ENCODE peak calls at places on chromosomes 4 and X, in four cellular contexts. One of them, this sample, is unnamed.

GRCh38 chr4:113707013-113707412 is 54.5 kb downstream of the CAMK2D start:
- DNase-seq in tibial nerve: no peak
- DNase-seq in lower leg skin: no peak
- DNase-seq in AG04449: no peak
- DNase-seq in this sample: no peak

GRCh38 chrX:74924449-74925209 is 623 bp downstream of the NEXMIF start:
- DNase-seq in AG04449: no peak
- DNase-seq in tibial nerve: peak
- DNase-seq in lower leg skin: no peak
- DNase-seq in this sample: peak

GRCh38 chrX:46554942-46555341 is 9.7 kb upstream of the ZNF674 start:
- DNase-seq in AG04449: no peak
- DNase-seq in tibial nerve: no peak
- DNase-seq in lower leg skin: no peak
- DNase-seq in this sample: no peak

GRCh38 chr4:122577808-122578781 is 42.8 kb downstream of the IL21 start:
- DNase-seq in tibial nerve: no peak
- DNase-seq in lower leg skin: no peak
- DNase-seq in AG04449: peak
- DNase-seq in this sample: peak

GRCh38 chr4:11337287-11337686 is 91.4 kb downstream of the HS3ST1 start:
- DNase-seq in tibial nerve: no peak
- DNase-seq in AG04449: no peak
- DNase-seq in lower leg skin: no peak
- DNase-seq in this sample: no peak

GRCh38 chr4:71287305-71287704 is 51.5 kb upstream of the SLC4A4 start:
- DNase-seq in tibial nerve: no peak
- DNase-seq in AG04449: no peak
- DNase-seq in lower leg skin: no peak
- DNase-seq in this sample: no peak

GRCh38 chrX:82412851-82413250 is 1095.2 kb upstream of the POU3F4 start:
- DNase-seq in AG04449: no peak
- DNase-seq in tibial nerve: no peak
- DNase-seq in lower leg skin: no peak
- DNase-seq in this sample: no peak

GRCh38 chr4:141972950-141973349 is 336.6 kb downstream of the IL15 start:
- DNase-seq in lower leg skin: no peak
- DNase-seq in AG04449: no peak
- DNase-seq in tibial nerve: no peak
- DNase-seq in this sample: no peak

GRCh38 chr4:40292313-40292759 is 42.8 kb upstream of the CHRNA9 start:
- DNase-seq in lower leg skin: no peak
- DNase-seq in AG04449: no peak
- DNase-seq in tibial nerve: no peak
- DNase-seq in this sample: no peak

GRCh38 chr4:159229164-159229563 is 126.3 kb downstream of the RAPGEF2 start:
- DNase-seq in tibial nerve: no peak
- DNase-seq in lower leg skin: no peak
- DNase-seq in AG04449: peak
- DNase-seq in this sample: no peak

GRCh38 chr4:159224412-159224811 is 121.5 kb downstream of the RAPGEF2 start:
- DNase-seq in tibial nerve: no peak
- DNase-seq in AG04449: no peak
- DNase-seq in lower leg skin: no peak
- DNase-seq in this sample: no peak

GRCh38 chr4:159232465-159233106 is 129.7 kb downstream of the RAPGEF2 start:
- DNase-seq in AG04449: no peak
- DNase-seq in tibial nerve: no peak
- DNase-seq in lower leg skin: no peak
- DNase-seq in this sample: no peak

GRCh38 chr4:159227378-159227777 is 124.5 kb downstream of the RAPGEF2 start:
- DNase-seq in AG04449: no peak
- DNase-seq in lower leg skin: no peak
- DNase-seq in tibial nerve: no peak
- DNase-seq in this sample: no peak

GRCh38 chr4:159227984-159228383 is 125.1 kb downstream of the RAPGEF2 start:
- DNase-seq in lower leg skin: peak
- DNase-seq in tibial nerve: peak
- DNase-seq in AG04449: peak
- DNase-seq in this sample: peak
- TF ChIP-seq CTCF in lower leg skin: no peak
- TF ChIP-seq CTCF in tibial nerve: peak
- TF ChIP-seq CTCF in AG04449: no peak
- TF ChIP-seq CTCF in this sample: no peak

DNA sequence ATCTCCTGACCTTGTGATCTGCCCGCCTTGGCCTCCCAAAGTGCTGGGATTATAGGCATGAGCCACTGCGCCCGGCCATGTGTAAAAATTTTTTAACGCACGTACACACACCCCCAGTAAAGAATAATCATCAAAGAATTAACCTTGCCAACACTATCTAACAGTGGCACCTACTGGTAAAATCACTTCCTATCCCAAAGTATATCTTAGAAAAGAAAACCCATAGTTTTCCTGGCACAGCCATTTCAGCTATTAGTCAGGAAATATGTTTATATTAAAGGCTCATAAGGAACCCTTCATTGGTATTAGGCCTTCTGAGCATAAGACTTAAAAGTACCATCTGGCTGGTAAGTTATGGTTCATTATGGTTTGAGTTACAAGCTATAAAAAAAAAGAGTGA is 14.1 kb downstream of the S100G start:
- DNase-seq in lower leg skin: no peak
- DNase-seq in tibial nerve: no peak
- DNase-seq in AG04449: no peak
- DNase-seq in this sample: no peak
- TF ChIP-seq CTCF in lower leg skin: no peak
- TF ChIP-seq CTCF in tibial nerve: no peak
- TF ChIP-seq CTCF in AG04449: no peak
- TF ChIP-seq CTCF in this sample: no peak

DNA sequence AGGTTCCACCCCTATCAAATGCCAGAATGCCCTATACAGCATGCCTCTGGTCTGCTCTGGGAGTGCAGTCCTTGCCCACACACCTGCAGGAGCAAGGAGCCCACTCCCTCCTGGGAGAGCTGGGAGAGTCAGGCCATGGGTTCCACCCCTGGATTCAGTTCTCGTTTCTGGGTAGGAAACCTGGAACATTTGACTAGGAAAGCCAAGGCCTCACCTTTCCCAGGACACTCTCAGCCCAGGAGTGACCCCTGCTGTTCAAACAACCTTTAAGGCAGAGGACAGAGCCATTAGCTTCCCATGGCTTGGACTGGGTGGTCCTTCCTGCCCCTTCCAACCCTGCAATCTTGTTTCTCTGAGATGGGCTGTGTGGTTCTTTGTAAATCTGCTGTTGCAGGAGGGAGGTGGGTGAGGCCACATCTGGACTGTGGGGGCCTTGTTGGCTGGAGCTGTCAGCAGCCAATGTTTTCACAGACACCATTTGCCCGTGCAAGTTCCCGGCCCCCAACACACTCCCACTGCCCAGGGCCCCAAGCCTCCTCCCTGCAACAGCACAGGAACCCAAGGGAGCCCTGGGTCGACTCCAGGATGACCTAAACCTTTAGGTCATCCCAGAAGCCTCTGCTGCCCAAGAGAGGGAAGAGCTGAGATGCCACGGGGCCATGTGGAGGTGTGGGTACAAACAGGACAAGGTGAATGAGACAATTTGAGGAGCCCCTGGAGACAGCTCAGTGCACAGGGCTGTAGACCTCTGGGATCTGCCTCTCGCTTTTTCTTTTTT is 104.4 kb downstream of the PJA1 start:
- DNase-seq in AG04449: no peak
- DNase-seq in lower leg skin: no peak
- DNase-seq in tibial nerve: peak
- DNase-seq in this sample: peak
- TF ChIP-seq CTCF in AG04449: peak
- TF ChIP-seq CTCF in lower leg skin: no peak
- TF ChIP-seq CTCF in tibial nerve: peak
- TF ChIP-seq CTCF in this sample: peak

GRCh38 chrX:6644411-6644810 is 109.5 kb upstream of the VCX3A start:
- DNase-seq in tibial nerve: no peak
- DNase-seq in AG04449: no peak
- DNase-seq in lower leg skin: no peak
- DNase-seq in this sample: no peak
- TF ChIP-seq CTCF in tibial nerve: no peak
- TF ChIP-seq CTCF in AG04449: no peak
- TF ChIP-seq CTCF in lower leg skin: no peak
- TF ChIP-seq CTCF in this sample: peak

GRCh38 chr4:111475696-111476095 is 669.6 kb upstream of the FAM241A start:
- DNase-seq in tibial nerve: no peak
- DNase-seq in lower leg skin: no peak
- DNase-seq in AG04449: no peak
- DNase-seq in this sample: no peak

GRCh38 chr4:111475001-111475400 is 670.3 kb upstream of the FAM241A start:
- DNase-seq in tibial nerve: no peak
- DNase-seq in lower leg skin: no peak
- DNase-seq in AG04449: no peak
- DNase-seq in this sample: peak
- TF ChIP-seq CTCF in tibial nerve: no peak
- TF ChIP-seq CTCF in lower leg skin: no peak
- TF ChIP-seq CTCF in AG04449: peak
- TF ChIP-seq CTCF in this sample: peak

DNA sequence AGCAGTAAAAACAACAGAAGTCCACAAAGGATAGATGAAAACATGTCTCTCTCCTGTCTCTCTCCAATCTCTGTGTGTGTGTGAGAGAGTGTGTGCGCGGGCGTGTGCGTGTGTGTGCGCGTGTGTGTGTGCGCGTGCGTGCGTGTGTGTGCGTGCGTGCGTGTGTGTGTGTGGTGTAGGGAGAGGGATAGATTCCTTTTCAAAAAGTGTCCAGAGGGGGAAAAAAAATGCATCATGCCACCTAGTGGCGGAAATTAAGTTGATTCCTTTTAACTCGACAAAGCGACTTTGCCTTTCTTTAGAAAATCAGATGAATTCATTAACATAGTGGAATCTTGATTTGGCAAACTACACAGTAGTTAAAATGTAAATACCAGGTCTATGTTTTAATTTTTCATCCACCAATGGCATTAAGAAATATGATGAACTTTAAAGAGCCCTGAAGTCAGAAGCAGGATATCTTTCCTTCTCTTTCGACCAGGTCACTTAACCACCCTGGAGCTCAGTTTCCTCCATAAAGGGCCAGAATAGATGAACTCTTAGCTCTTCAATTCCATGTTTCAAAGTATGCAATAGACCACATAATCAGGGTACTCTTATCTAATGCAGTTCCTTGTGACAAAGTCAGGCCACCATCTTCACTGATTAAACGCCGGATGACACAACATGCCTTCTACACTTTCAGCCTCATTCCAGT is 162.9 kb downstream of the FBXO8 start:
- DNase-seq in tibial nerve: peak
- DNase-seq in lower leg skin: peak
- DNase-seq in AG04449: peak
- DNase-seq in this sample: peak
- TF ChIP-seq CTCF in tibial nerve: peak
- TF ChIP-seq CTCF in lower leg skin: no peak
- TF ChIP-seq CTCF in AG04449: peak
- TF ChIP-seq CTCF in this sample: peak

GRCh38 chr4:94590493-94590892 is 138.8 kb downstream of the PDLIM5 start:
- DNase-seq in tibial nerve: no peak
- DNase-seq in AG04449: no peak
- DNase-seq in lower leg skin: no peak
- DNase-seq in this sample: no peak

GRCh38 chr4:94591289-94591688 is 139.5 kb downstream of the PDLIM5 start:
- DNase-seq in AG04449: no peak
- DNase-seq in lower leg skin: no peak
- DNase-seq in tibial nerve: no peak
- DNase-seq in this sample: no peak

GRCh38 chr4:94595013-94595412 is 143.3 kb downstream of the PDLIM5 start:
- DNase-seq in AG04449: no peak
- DNase-seq in tibial nerve: no peak
- DNase-seq in lower leg skin: no peak
- DNase-seq in this sample: no peak

GRCh38 chr4:94583938-94584641 is 132.3 kb downstream of the PDLIM5 start:
- DNase-seq in lower leg skin: no peak
- DNase-seq in AG04449: no peak
- DNase-seq in tibial nerve: no peak
- DNase-seq in this sample: no peak

GRCh38 chr4:94588900-94589693 is 137.4 kb downstream of the PDLIM5 start:
- DNase-seq in tibial nerve: no peak
- DNase-seq in AG04449: no peak
- DNase-seq in lower leg skin: no peak
- DNase-seq in this sample: no peak
- TF ChIP-seq CTCF in tibial nerve: no peak
- TF ChIP-seq CTCF in AG04449: no peak
- TF ChIP-seq CTCF in lower leg skin: no peak
- TF ChIP-seq CTCF in this sample: no peak

GRCh38 chrX:155857561-155857960 is 23.6 kb upstream of the VAMP7 start:
- DNase-seq in AG04449: no peak
- DNase-seq in tibial nerve: no peak
- DNase-seq in lower leg skin: no peak
- DNase-seq in this sample: no peak
- TF ChIP-seq CTCF in AG04449: no peak
- TF ChIP-seq CTCF in tibial nerve: no peak
- TF ChIP-seq CTCF in lower leg skin: no peak
- TF ChIP-seq CTCF in this sample: peak

GRCh38 chr4:138689182-138689546 is 326.4 kb upstream of the NOCT start:
- DNase-seq in tibial nerve: no peak
- DNase-seq in AG04449: no peak
- DNase-seq in lower leg skin: no peak
- DNase-seq in this sample: no peak
- TF ChIP-seq CTCF in tibial nerve: no peak
- TF ChIP-seq CTCF in AG04449: no peak
- TF ChIP-seq CTCF in lower leg skin: no peak
- TF ChIP-seq CTCF in this sample: no peak

DNA sequence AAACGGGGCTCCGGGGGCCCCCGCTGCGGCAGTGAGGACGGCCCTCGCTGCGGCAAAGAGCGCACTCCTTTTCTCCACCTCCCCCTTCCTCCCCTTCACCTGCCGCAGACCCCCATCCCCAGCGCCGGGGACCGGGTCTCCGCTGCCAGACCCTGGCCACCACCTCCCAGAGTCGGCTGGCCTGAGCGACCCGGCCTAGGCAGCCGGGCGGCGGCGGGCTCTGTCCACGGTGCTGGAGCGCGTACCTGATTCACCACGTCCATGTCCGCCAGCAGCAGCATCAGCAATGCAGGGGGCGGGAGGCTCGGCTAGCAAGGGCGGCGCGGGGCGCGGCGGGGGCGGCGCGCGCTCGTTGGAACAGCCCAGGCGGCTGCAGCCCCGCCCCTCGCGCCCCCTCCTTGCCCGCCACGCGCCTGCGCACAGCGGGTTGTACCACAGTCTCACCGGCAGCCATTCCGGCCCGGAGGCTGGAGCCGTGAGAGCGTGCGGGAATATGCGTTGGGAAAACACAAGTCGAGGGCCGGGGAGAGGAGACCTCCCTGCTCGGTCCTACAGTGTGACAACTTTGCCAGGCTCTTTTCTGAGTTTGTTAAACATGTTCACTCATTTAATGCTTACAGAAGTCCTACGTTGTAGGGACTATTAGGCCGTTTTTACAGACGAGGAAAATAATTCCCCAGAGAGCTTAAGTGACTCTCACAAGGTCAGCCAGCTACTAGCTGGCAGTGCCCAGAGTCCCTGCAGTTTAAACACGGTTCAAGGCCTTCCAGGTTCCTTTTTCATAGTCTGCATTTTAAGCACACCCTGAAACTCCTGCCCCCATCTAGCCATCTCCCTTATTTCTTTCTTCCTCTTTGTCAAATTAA is at the start of gene SYP:
- DNase-seq in lower leg skin: peak
- DNase-seq in AG04449: no peak
- DNase-seq in tibial nerve: peak
- DNase-seq in this sample: peak
- TF ChIP-seq CTCF in lower leg skin: no peak
- TF ChIP-seq CTCF in AG04449: no peak
- TF ChIP-seq CTCF in tibial nerve: peak
- TF ChIP-seq CTCF in this sample: no peak

This sample was measured in progenitor cell of endocrine pancreas.